ENCODE peak calls at places on chromosome 9, in six cellular contexts. N is PC-3, F is neural progenitor cell, A is stomach, O is MM.1S, K is tibial artery. B is an unnamed sample. For H3K27me3 and H3K4me1, the result is how much of the 10 kb centered on the place peaks cover.

GRCh38 chr9:107486674-107487520 is 2.7 kb downstream of the KLF4 start:
- DNase-seq in F (no peak), N (peak), A (peak), O (no peak), K (no peak), B (no peak)

GRCh38 chr9:2017459-2018161 is 2.5 kb downstream of the SMARCA2 start:
- DNase-seq in O (peak), A (peak), N (peak), F (peak), K (peak), B (peak)

GRCh38 chr9:129131300-129132145 is 20.3 kb downstream of the PTPA start:
- DNase-seq in N (peak), O (peak), K (peak), A (peak), F (peak), B (peak)

GRCh38 chr9:136947955-136948510 is 3.0 kb downstream of the C8G start:
- DNase-seq in A (peak), F (peak), O (no peak), K (no peak), N (peak), B (peak)

GRCh38 chr9:116055536-116055935 is 98.1 kb upstream of the PAPPA start:
- DNase-seq in F (no peak), O (no peak), K (no peak), N (no peak), A (no peak), B (no peak)

GRCh38 chr9:76352026-76352620 is 42.1 kb downstream of the RFK start:
- DNase-seq in O (no peak), F (no peak), A (no peak), N (no peak), K (no peak), B (no peak)

GRCh38 chr9:99820330-99821186 is 1.1 kb upstream of the NR4A3 start:
- DNase-seq in K (peak), O (peak), F (no peak), A (peak), N (peak), B (no peak)

GRCh38 chr9:70746316-70746715 is 331.9 kb upstream of the KLF9 start:
- DNase-seq in O (no peak), A (no peak), N (no peak), K (no peak), F (no peak), B (no peak)

GRCh38 chr9:126016579-126017290 is 269.6 kb downstream of the PBX3 start:
- DNase-seq in K (no peak), A (no peak), N (no peak), O (no peak), F (peak), B (no peak)

GRCh38 chr9:94286056-94286455 is 27.0 kb downstream of the ZNF169 start:
- DNase-seq in A (no peak), N (no peak), K (no peak), F (no peak), O (no peak), B (no peak)

GRCh38 chr9:89418882-89419641 is 78.9 kb downstream of the SEMA4D start:
- DNase-seq in K (no peak), F (no peak), N (no peak), O (peak), A (no peak), B (no peak)

GRCh38 chr9:7186175-7186574 is 428.4 kb downstream of the KDM4C start:
- DNase-seq in A (no peak), O (peak), N (peak), F (peak), K (no peak), B (no peak)

GRCh38 chr9:2791246-2791645 is 52.6 kb downstream of the PUM3 start:
- DNase-seq in O (no peak), F (no peak), K (no peak), A (no peak), N (no peak), B (no peak)

GRCh38 chr9:312596-313320 is 98.1 kb downstream of the DOCK8 start:
- DNase-seq in K (no peak), A (no peak), O (no peak), N (no peak), F (no peak), B (no peak)

GRCh38 chr9:107976767-107977166 is 487.2 kb upstream of the KLF4 start:
- DNase-seq in A (peak), K (peak), O (no peak), F (no peak), N (no peak), B (no peak)

GRCh38 chr9:2623866-2624682 is 2.5 kb downstream of the VLDLR start:
- DNase-seq in A (no peak), N (no peak), F (no peak), O (no peak), K (no peak), B (no peak)

GRCh38 chr9:124001445-124001799 is 10.1 kb upstream of the LHX2 start:
- DNase-seq in K (no peak), O (no peak), F (no peak), A (no peak), N (no peak), B (no peak)

GRCh38 chr9:109923371-109923770 is 143.4 kb downstream of the PALM2AKAP2 start:
- DNase-seq in A (no peak), K (no peak), F (no peak), O (no peak), N (peak), B (no peak)

GRCh38 chr9:109926321-109926959 is 146.4 kb downstream of the PALM2AKAP2 start:
- DNase-seq in F (no peak), O (no peak), A (no peak), K (peak), N (no peak), B (peak)

GRCh38 chr9:109922617-109923260 is 142.7 kb downstream of the PALM2AKAP2 start:
- DNase-seq in A (no peak), O (no peak), F (no peak), K (no peak), N (no peak), B (no peak)

GRCh38 chr9:109923826-109924225 is 143.8 kb downstream of the PALM2AKAP2 start:
- DNase-seq in F (no peak), N (no peak), K (no peak), O (no peak), A (no peak), B (no peak)

GRCh38 chr9:109925810-109926209 is 145.8 kb downstream of the PALM2AKAP2 start:
- DNase-seq in K (no peak), A (no peak), N (no peak), F (no peak), O (no peak), B (no peak)
- H3K27me3 ChIP-seq in K (under half), A (under half), N (under half), F (under half), O (under half), B (under half)

GRCh38 chr9:16869140-16869903 is 1.1 kb downstream of the BNC2 start:
- DNase-seq in O (no peak), K (peak), N (peak), F (peak), A (no peak), B (no peak)
- H3K4me3 ChIP-seq in O (peak), K (peak), N (peak), F (peak), A (peak), B (peak)

GRCh38 chr9:121268598-121269029 is 652 bp downstream of the GSN start:
- DNase-seq in O (no peak), A (no peak), K (no peak), N (no peak), F (no peak), B (no peak)

GRCh38 chr9:121269030-121269887 is 1.3 kb downstream of the GSN start:
- DNase-seq in N (peak), K (peak), A (peak), F (peak), O (no peak), B (peak)

GRCh38 chr9:121271368-121272351 is 3.7 kb downstream of the GSN start:
- DNase-seq in F (no peak), K (peak), N (no peak), O (no peak), A (no peak), B (peak)

GRCh38 chr9:121267689-121268597 is at the start of gene GSN:
- DNase-seq in K (peak), N (peak), O (peak), A (peak), F (peak), B (peak)

GRCh38 chr9:121269888-121270254 is 1.9 kb downstream of the GSN start:
- DNase-seq in O (no peak), A (no peak), F (no peak), K (no peak), N (peak), B (no peak)
- H3K4me1 ChIP-seq in O (under half), A (under half), F (under half), K (under half), N (under half), B (under half)

DNA sequence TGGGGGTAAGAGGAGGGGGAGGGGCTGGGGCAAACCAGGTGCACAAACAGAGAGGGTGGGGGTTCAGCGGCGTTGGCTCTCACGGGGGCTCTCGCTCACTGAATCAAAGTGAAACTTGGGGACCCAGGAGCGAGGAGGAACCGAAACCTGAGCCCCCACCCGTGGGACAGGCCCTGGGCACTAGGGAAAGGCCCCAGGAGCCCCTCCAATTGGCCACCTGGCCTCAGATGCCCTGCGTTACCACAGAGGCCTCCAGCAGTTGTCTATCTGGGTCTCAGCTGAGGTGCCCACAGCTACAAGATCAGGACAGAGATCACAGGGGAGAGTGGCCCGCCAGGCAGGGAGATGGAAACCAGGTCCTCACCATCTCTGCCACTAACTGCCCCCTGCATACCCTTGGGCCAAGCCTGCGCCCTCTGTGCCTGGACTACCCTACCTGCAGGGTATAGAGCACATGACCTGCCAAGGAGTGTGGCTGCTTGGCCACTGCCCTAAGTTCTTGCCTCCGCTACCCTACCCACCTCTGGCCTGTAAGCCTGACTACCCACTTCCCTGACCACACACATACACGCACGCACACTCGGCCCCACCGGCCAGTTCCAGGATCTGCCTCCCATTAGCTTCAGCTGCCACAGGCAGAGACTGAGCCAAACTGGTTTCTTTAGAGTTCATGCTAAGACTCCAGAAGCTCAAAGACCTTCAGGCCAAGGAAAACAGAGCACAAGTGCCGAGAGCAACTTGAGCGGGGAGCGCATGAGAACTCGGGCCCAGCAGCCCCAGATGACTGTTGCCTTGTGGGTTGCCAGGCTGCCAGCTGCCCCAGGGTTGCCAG is 39.9 kb downstream of the PAX5 start:
- DNase-seq in N (no peak), A (no peak), K (no peak), O (no peak), F (no peak), B (no peak)
- H3K27me3 ChIP-seq in N (under half), A (under half), K (under half), O (under half), F (half or more), B (under half)

GRCh38 chr9:11163843-11164242 is 551.0 kb upstream of the PTPRD start:
- DNase-seq in O (no peak), N (no peak), K (no peak), F (no peak), A (no peak), B (no peak)

GRCh38 chr9:11158676-11159075 is 545.9 kb upstream of the PTPRD start:
- DNase-seq in A (no peak), O (no peak), K (no peak), N (peak), F (no peak), B (no peak)

GRCh38 chr9:11159318-11159862 is 546.6 kb upstream of the PTPRD start:
- DNase-seq in N (peak), K (no peak), A (no peak), O (no peak), F (no peak), B (no peak)

GRCh38 chr9:11158063-11158462 is 545.3 kb upstream of the PTPRD start:
- DNase-seq in N (no peak), A (no peak), O (no peak), K (no peak), F (no peak), B (no peak)
- H3K4me3 ChIP-seq in N (no peak), A (no peak), O (no peak), K (no peak), F (no peak), B (no peak)

DNA sequence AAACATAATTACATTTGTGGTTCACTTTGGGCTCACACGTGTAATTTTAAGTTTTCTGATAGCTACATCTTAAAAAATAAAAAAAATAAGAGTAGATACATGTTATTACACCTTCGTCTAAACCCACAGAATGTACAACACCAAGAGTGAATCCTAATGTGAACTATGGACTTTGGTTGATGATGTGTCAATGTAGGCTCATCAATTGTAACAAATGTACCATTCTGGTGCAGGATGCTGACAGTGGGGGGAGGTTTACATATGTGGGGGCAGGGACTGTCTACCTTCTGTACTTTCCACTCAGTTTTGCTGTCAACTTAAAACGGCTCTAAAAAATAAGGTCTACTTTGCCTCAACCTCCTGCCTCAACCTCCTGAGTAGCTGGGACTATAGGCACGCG is 2.5 kb upstream of the RECK start:
- DNase-seq in N (no peak), K (no peak), A (no peak), O (no peak), F (no peak), B (no peak)
- H3K4me1 ChIP-seq in N (under half), K (under half), A (under half), O (under half), F (under half), B (under half)